ENCODE peak calls at places on chromosomes 3 and 15, in five cellular contexts. W, Q, Y, G and Z are unnamed samples.

GRCh38 chr3:190773948-190774347 is 88.5 kb downstream of the GMNC start:
- DNase-seq in W (no peak), Y (no peak), G (no peak), Q (no peak), Z (no peak)

GRCh38 chr3:13565581-13566461 is 16.9 kb downstream of the FBLN2 start:
- DNase-seq in Q (no peak), W (no peak), G (no peak), Y (no peak), Z (no peak)

GRCh38 chr15:58065011-58065444 is 483 bp downstream of the ALDH1A2 start:
- DNase-seq in W (peak; percentile 69), Q (peak; percentile 8), G (no peak), Y (peak; percentile 75), Z (peak; percentile 60)

GRCh38 chr15:90838066-90838465 is 30.3 kb upstream of the FURIN start:
- DNase-seq in W (no peak), Y (peak; percentile 87), G (no peak), Q (peak; percentile 33), Z (no peak)

GRCh38 chr15:79339588-79340314 is 28.8 kb downstream of the TMED3 start:
- DNase-seq in W (peak; percentile 47), Y (no peak), Q (no peak), G (peak; percentile 16), Z (no peak)

GRCh38 chr3:52479876-52480575 is 15.1 kb upstream of the STAB1 start:
- DNase-seq in G (no peak), Q (no peak), W (no peak), Y (no peak), Z (no peak)

GRCh38 chr3:148158210-148158609 is 539.5 kb upstream of the AGTR1 start:
- DNase-seq in Y (no peak), G (peak; percentile 79), W (no peak), Q (no peak), Z (no peak)

GRCh38 chr3:68057637-68058320 is 403.4 kb upstream of the SUCLG2 start:
- DNase-seq in G (no peak), Y (no peak), Q (no peak), W (no peak), Z (no peak)

GRCh38 chr15:91445701-91446100 is 345.6 kb downstream of the SV2B start:
- DNase-seq in Q (no peak), G (peak; percentile 13), W (no peak), Y (no peak), Z (no peak)

GRCh38 chr15:28913171-28913765 is 27.5 kb downstream of the APBA2 start:
- DNase-seq in G (peak; percentile 26), Y (peak; percentile 74), W (no peak), Q (no peak), Z (peak; percentile 58)

GRCh38 chr3:37197810-37198371 is 23.5 kb upstream of the LRRFIP2 start:
- DNase-seq in Y (no peak), W (no peak), Q (no peak), G (no peak), Z (no peak)

GRCh38 chr3:61979645-61980430 is 393.5 kb downstream of the FEZF2 start:
- DNase-seq in Y (no peak), Q (no peak), G (no peak), W (no peak), Z (no peak)

GRCh38 chr15:74830868-74831267 is 4.4 kb downstream of the CPLX3 start:
- DNase-seq in W (no peak), Q (no peak), Y (no peak), G (no peak), Z (peak; percentile 82)

GRCh38 chr3:14822875-14823807 is 4.4 kb downstream of the FGD5 start:
- DNase-seq in Y (no peak), Q (no peak), G (no peak), W (no peak), Z (no peak)

GRCh38 chr3:138114988-138115971 is at the start of gene DZIP1L:
- DNase-seq in Q (peak; percentile 37), W (peak; percentile 57), G (peak; percentile 52), Y (peak; percentile 92), Z (peak; percentile 86)

GRCh38 chr3:12727481-12727880 is 31.6 kb downstream of the TMEM40 start:
- DNase-seq in G (no peak), Y (no peak), Q (no peak), W (no peak), Z (no peak)

GRCh38 chr3:76324101-76324500 is 538.8 kb upstream of the ZNF717 start:
- DNase-seq in Y (no peak), W (no peak), Q (no peak), G (no peak), Z (no peak)

GRCh38 chr3:3586843-3587626 is 212.2 kb upstream of the LRRN1 start:
- DNase-seq in W (no peak), Y (no peak), Q (no peak), G (no peak), Z (no peak)

GRCh38 chr15:89402406-89402805 is 67.8 kb upstream of the POLG start:
- DNase-seq in Q (no peak), W (no peak), Y (no peak), G (no peak), Z (no peak)

GRCh38 chr3:159499031-159499793 is 489.4 kb upstream of the IL12A start:
- DNase-seq in Y (no peak), W (no peak), Q (no peak), G (no peak), Z (no peak)

GRCh38 chr3:66386011-66386924 is 114.6 kb downstream of the LRIG1 start:
- DNase-seq in G (no peak), Y (no peak), W (no peak), Q (no peak), Z (no peak)

GRCh38 chr3:149658444-149659172 is 783 bp upstream of the WWTR1 start:
- DNase-seq in Y (peak; percentile 80), G (peak; percentile 82), Q (peak; percentile 60), W (no peak), Z (peak; percentile 96)
- TF ChIP-seq CTCF in Y (no peak), G (no peak), Q (peak; percentile 9), W (no peak), Z (no peak)

DNA sequence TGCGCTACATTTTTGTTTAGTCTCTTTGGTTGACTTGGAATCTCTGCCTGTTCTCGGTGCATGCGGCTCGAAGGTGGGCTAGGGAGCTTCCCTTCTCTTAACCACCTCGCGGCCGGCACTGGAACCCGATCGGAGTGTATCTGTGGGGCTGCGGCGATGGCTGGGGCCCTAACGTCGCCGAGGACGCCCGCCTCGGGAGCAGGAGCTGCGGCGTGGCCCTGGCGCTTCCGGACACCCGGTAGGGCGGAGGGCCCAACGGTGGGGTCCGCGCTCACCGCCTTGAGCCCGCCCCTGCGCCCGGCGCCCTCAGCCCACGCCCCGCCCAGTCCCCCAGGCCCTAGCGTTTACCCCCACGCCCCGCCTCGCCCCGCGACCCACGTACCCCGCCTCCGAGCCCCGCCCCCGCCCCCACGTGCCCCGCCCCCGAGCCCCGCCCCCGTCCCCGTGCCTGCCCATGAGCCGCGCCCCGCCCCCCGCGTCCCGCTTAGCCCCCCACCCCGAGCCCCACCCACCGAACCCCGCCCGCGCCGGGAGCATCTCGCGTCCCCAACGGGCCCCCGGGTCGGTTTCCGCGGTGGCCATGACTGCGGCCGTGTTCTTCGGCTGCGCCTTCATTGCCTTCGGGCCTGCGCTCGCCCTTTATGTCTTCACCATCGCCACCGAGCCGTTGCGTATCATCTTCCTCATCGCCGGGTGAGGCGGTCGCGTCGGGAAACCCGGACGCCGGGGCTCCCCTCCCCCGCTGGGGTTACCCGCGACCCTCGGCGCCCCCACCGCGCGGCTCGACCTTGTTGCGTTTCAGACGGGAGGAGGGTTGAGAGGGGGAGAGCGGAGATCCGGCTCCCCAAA is at the start of gene APH1B:
- DNase-seq in G (peak; percentile 85), Q (peak; percentile 90), W (peak; percentile 89), Y (peak; percentile 96), Z (peak; percentile 91)
- TF ChIP-seq POLR2A in G (peak; percentile 77), Q (no peak), W (peak; percentile 87), Y (peak; percentile 18), Z (no peak)

GRCh38 chr3:183160616-183161015 is 1.9 kb downstream of the LAMP3 start:
- DNase-seq in W (no peak), Q (no peak), G (no peak), Y (no peak), Z (no peak)

GRCh38 chr3:183161552-183162345 is 785 bp downstream of the LAMP3 start:
- DNase-seq in Q (no peak), G (no peak), Y (peak; percentile 83), W (no peak), Z (no peak)

GRCh38 chr3:183158113-183158512 is 4.4 kb downstream of the LAMP3 start:
- DNase-seq in G (no peak), Y (no peak), W (no peak), Q (no peak), Z (no peak)

GRCh38 chr3:183158552-183159006 is 4.0 kb downstream of the LAMP3 start:
- DNase-seq in Q (no peak), Y (no peak), G (no peak), W (peak; percentile 58), Z (no peak)

GRCh38 chr3:183159319-183159718 is 3.2 kb downstream of the LAMP3 start:
- DNase-seq in G (no peak), Y (no peak), W (peak; percentile 39), Q (no peak), Z (no peak)
- TF ChIP-seq CTCF in G (no peak), Y (no peak), W (peak; percentile 61), Q (no peak), Z (no peak)

DNA sequence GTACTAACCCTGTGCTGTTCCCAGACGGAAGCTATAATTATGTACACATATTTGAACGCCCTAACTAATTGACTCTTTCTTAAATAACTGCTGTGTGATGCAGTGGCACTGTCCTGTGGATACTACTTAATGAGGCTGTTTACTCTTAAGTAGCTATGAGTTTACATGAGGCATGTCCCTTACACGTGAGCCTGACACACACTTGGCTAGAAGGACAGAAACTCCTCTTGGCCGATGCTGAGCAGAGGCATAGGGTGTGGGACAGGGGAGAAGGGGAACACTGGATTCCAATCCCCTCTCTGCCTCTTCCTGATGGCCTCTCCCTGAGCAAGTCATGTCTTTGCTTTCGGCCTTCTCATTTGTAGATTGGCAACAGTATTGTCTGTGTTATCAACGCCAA is 21.9 kb downstream of the EHD4 start:
- DNase-seq in Y (no peak), Q (no peak), G (no peak), W (no peak), Z (no peak)
- TF ChIP-seq POLR2A in Y (no peak), Q (no peak), G (no peak), W (no peak), Z (no peak)

GRCh38 chr3:46998852-46999515 is 19.5 kb downstream of the NBEAL2 start:
- DNase-seq in Q (no peak), W (no peak), G (no peak), Y (peak; percentile 72), Z (no peak)
- TF ChIP-seq CTCF in Q (no peak), W (no peak), G (no peak), Y (no peak), Z (no peak)

GRCh38 chr3:160616721-160617120 is 51.4 kb upstream of the KPNA4 start:
- DNase-seq in Q (no peak), Y (no peak), G (no peak), W (no peak), Z (no peak)

GRCh38 chr3:160618363-160618762 is 53.0 kb upstream of the KPNA4 start:
- DNase-seq in W (no peak), Y (no peak), G (no peak), Q (no peak), Z (no peak)

GRCh38 chr3:160617636-160618035 is 52.3 kb upstream of the KPNA4 start:
- DNase-seq in Q (no peak), G (no peak), W (no peak), Y (no peak), Z (no peak)

GRCh38 chr3:160618878-160619277 is 53.5 kb upstream of the KPNA4 start:
- DNase-seq in W (no peak), G (no peak), Q (no peak), Y (no peak), Z (no peak)

GRCh38 chr3:160622263-160623045 is 54.5 kb upstream of the ARL14 start:
- DNase-seq in Y (no peak), G (no peak), Q (no peak), W (no peak), Z (no peak)
- TF ChIP-seq POLR2A in Y (no peak), G (no peak), Q (no peak), W (no peak), Z (no peak)